ENCODE peak calls at places on chromosomes 13 and 19, in seven cellular contexts. U is H1, B is SK-N-SH, P is K562, N is HCT116, S is GM12878, F is HepG2. L is an unnamed sample.

GRCh38 chr13:97030705-97031452 is 36.6 kb upstream of the OXGR1 start:
- DNase-seq in U (no peak), N (peak), P (peak), B (peak), F (peak), S (no peak), L (no peak)

GRCh38 chr13:103537616-103538015 is 471.4 kb upstream of the SLC10A2 start:
- DNase-seq in U (no peak), N (no peak), P (no peak), B (no peak), F (no peak), S (no peak), L (no peak)

GRCh38 chr13:52118595-52118994 is 10.3 kb downstream of the NEK5 start:
- DNase-seq in U (no peak), P (no peak), S (no peak), N (no peak), B (no peak), F (no peak), L (no peak)

GRCh38 chr13:90732049-90732448 is 615.4 kb upstream of the MIR17HG start:
- DNase-seq in N (no peak), B (no peak), U (peak), S (no peak), P (no peak), F (peak), L (no peak)

GRCh38 chr13:90683711-90684131 is 663.8 kb upstream of the MIR17HG start:
- DNase-seq in S (no peak), N (no peak), P (no peak), B (no peak), F (no peak), U (no peak), L (no peak)

GRCh38 chr13:25902946-25903345 is 148.9 kb downstream of the SHISA2 start:
- DNase-seq in F (no peak), N (no peak), U (no peak), B (no peak), P (no peak), S (peak), L (no peak)

GRCh38 chr13:40460116-40460515 is 206.3 kb downstream of the FOXO1 start:
- DNase-seq in U (no peak), S (no peak), B (no peak), N (no peak), F (no peak), P (no peak), L (no peak)

GRCh38 chr13:73966331-73966730 is 167.9 kb downstream of the KLF12 start:
- DNase-seq in P (no peak), N (no peak), S (no peak), U (no peak), F (no peak), B (no peak), L (no peak)

GRCh38 chr13:46612258-46612657 is 59.3 kb downstream of the LRCH1 start:
- DNase-seq in B (no peak), S (no peak), F (no peak), N (no peak), U (no peak), P (no peak), L (no peak)

GRCh38 chr13:96982672-96983071 is 11.6 kb downstream of the OXGR1 start:
- DNase-seq in U (no peak), N (no peak), B (no peak), F (no peak), P (no peak), S (no peak), L (no peak)

GRCh38 chr19:11418518-11419506 is at the start of gene RGL3:
- DNase-seq in N (no peak), B (peak), P (peak), S (no peak), F (no peak), U (peak), L (no peak)

GRCh38 chr13:99305180-99305965 is 1.8 kb downstream of the GPR183 start:
- DNase-seq in N (no peak), P (no peak), U (no peak), B (no peak), F (no peak), S (no peak), L (no peak)

GRCh38 chr13:30153871-30154426 is 153.4 kb downstream of the KATNAL1 start:
- DNase-seq in F (no peak), B (no peak), S (no peak), N (no peak), U (no peak), P (no peak), L (no peak)

GRCh38 chr19:48511321-48511731 is 309 bp downstream of the LMTK3 start:
- DNase-seq in B (no peak), S (no peak), U (peak), P (no peak), F (no peak), N (no peak), L (no peak)

GRCh38 chr13:89726690-89727435 is 1620.6 kb upstream of the MIR17HG start:
- DNase-seq in S (no peak), U (no peak), F (no peak), B (no peak), P (no peak), N (no peak), L (peak)

GRCh38 chr13:66367356-66367755 is 862.8 kb downstream of the PCDH9 start:
- DNase-seq in P (no peak), N (no peak), B (no peak), U (no peak), S (no peak), F (no peak), L (no peak)

GRCh38 chr13:92461402-92461801 is 765.2 kb upstream of the GPC6 start:
- DNase-seq in B (no peak), F (no peak), S (no peak), U (no peak), P (no peak), N (no peak), L (no peak)

GRCh38 chr13:92461831-92462230 is 764.8 kb upstream of the GPC6 start:
- DNase-seq in S (no peak), P (no peak), B (no peak), N (no peak), F (no peak), U (no peak), L (no peak)

GRCh38 chr13:92463134-92463533 is 763.5 kb upstream of the GPC6 start:
- DNase-seq in U (no peak), P (no peak), B (no peak), N (no peak), F (no peak), S (no peak), L (no peak)

GRCh38 chr13:92460479-92460878 is 766.1 kb upstream of the GPC6 start:
- DNase-seq in P (no peak), U (no peak), F (no peak), B (no peak), S (no peak), N (no peak), L (no peak)
- TF ChIP-seq SIN3A in P (no peak), U (no peak), F (no peak), B (no peak), S (no peak), N (no peak), L (no peak)

GRCh38 chr19:904545-904944 is 8.5 kb downstream of the R3HDM4 start:
- DNase-seq in S (no peak), N (no peak), P (no peak), F (no peak), U (no peak), B (no peak), L (no peak)

GRCh38 chr19:902093-902370 is 8.7 kb downstream of the RNU6-9 start:
- DNase-seq in U (no peak), B (no peak), F (no peak), P (no peak), N (no peak), S (no peak), L (no peak)

GRCh38 chr19:902446-903226 is 9.4 kb downstream of the RNU6-9 start:
- DNase-seq in U (no peak), S (no peak), B (no peak), N (no peak), F (no peak), P (no peak), L (no peak)

GRCh38 chr19:901216-902092 is 8.2 kb downstream of the RNU6-9 start:
- DNase-seq in N (no peak), S (no peak), U (no peak), F (no peak), P (no peak), B (no peak), L (no peak)

GRCh38 chr19:903266-903797 is 9.7 kb downstream of the R3HDM4 start:
- DNase-seq in F (no peak), B (peak), N (no peak), S (no peak), P (no peak), U (no peak), L (no peak)
- TF ChIP-seq SIN3A in F (no peak), B (no peak), N (no peak), S (no peak), P (no peak), U (no peak), L (no peak)

DNA sequence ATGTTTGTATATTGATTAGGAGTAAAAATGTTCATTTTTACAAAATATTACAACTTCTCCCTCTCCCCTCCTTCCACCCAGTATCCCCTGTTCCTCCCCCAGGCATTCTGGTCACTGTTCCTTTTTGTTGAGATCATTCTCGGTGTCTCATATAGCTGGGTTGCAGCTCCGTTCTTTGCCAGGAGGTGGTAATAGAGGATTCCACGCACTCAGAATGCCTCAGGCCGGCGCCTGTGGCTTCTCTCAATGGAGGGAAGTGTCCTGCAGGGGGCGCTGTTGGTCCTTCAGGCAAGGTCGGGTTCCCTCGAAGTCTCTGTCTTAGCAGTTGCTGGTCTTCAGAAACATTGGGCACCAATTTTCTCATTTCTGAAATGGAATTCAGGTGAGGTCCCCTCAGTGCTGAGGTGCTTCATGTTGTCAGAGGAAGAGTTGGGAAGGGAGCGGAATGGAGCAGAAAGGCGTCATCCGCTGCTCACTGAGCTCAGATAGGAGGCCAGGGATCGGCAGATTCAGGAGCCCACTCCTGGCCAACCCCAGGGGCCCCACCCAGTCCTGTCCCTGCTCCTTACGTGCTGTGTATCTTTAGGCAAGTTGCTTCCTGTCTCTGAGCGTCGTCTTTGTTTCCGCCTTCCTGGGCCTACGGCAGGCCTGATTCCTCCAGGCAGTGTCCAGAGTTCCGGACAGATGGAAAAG is 10.3 kb upstream of the GARIN5A start:
- DNase-seq in B (peak), N (peak), U (peak), S (no peak), F (peak), P (peak), L (no peak)
- TF ChIP-seq SIN3A in B (no peak), N (no peak), U (no peak), S (no peak), F (no peak), P (no peak), L (no peak)

GRCh38 chr19:19120308-19121156 is 17.7 kb downstream of the TMEM161A start:
- DNase-seq in P (peak), F (peak), B (peak), U (peak), S (no peak), N (no peak), L (no peak)

GRCh38 chr19:19113040-19113541 is 25.2 kb downstream of the TMEM161A start:
- DNase-seq in S (no peak), F (peak), P (peak), U (peak), B (peak), N (no peak), L (no peak)

GRCh38 chr19:19111967-19112580 is 26.2 kb downstream of the TMEM161A start:
- DNase-seq in U (no peak), B (peak), N (no peak), P (no peak), F (no peak), S (no peak), L (no peak)

GRCh38 chr19:19119325-19120237 is 18.7 kb downstream of the TMEM161A start:
- DNase-seq in P (no peak), U (no peak), B (no peak), S (no peak), N (no peak), F (no peak), L (no peak)

DNA sequence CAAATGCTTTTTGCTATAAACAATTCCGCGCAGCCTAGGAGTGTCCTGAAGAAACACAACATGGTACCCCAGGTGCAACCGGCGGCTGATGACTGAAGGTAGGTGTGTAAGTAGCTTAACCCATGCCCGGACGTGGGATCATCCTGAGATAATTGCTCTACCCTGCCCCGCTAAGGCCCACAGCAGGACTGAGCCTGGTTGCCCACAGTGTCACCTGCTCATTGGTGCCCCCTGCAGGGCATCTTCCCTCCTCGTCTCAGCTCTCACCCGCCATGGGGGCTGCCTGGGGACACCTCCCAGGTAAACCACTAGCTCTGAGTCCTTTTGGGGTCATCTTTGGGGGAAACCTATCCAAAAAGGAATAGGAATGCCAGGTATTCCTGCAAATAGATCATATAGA is 22.3 kb downstream of the TMEM161A start:
- DNase-seq in P (peak), S (no peak), N (no peak), F (peak), U (peak), B (peak), L (no peak)
- TF ChIP-seq SIN3A in P (no peak), S (no peak), N (no peak), F (no peak), U (no peak), B (no peak), L (no peak)

GRCh38 chr13:42048625-42049453 is at the start of gene DGKH:
- DNase-seq in S (no peak), F (no peak), N (peak), B (peak), P (peak), U (peak), L (no peak)
- TF ChIP-seq SIN3A in S (no peak), F (no peak), N (no peak), B (no peak), P (no peak), U (no peak), L (no peak)

DNA sequence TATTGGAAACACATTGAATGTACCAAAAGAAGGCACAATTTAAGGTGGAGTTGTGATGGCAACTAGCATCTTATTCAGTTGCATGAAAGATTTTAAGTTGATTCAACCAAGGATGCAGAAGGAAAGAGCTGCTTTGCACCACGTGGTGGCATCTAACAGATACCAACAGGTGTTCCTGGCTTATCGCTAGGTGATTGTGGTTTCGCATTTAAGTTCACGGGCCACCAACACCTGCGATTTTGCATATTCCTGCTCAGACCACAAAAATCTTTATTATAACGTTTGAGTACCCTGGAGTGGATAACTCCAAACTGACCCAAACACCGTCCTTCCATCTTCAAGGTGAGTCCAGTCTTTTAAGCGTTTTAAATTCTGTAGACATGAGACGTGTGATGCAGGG is 45.3 kb downstream of the RGCC start:
- DNase-seq in N (no peak), P (no peak), S (peak), B (no peak), U (no peak), F (no peak), L (no peak)
- TF ChIP-seq SIN3A in N (no peak), P (no peak), S (no peak), B (no peak), U (no peak), F (no peak), L (no peak)

GRCh38 chr19:55253842-55254624 is 4.8 kb downstream of the PPP6R1 start:
- DNase-seq in N (no peak), P (no peak), F (no peak), S (peak), B (no peak), U (no peak), L (no peak)
- TF ChIP-seq SIN3A in N (no peak), P (no peak), F (no peak), S (no peak), B (no peak), U (no peak), L (no peak)

GRCh38 chr19:47035127-47035494 is 13.3 kb downstream of the TMEM160 start:
- DNase-seq in N (no peak), S (no peak), P (peak), F (no peak), U (no peak), B (peak), L (no peak)
- TF ChIP-seq SIN3A in N (no peak), S (no peak), P (no peak), F (no peak), U (no peak), B (no peak), L (no peak)